ENCODE peak calls at places on chromosomes 1 and 21, in eight cellular contexts. One of them, this sample, is unnamed.

GRCh38 chr1:32200226-32201010 is at the start of gene CCDC28B:
- DNase-seq in EH: peak
- DNase-seq in activated T-cell treated with anti-CD3 and anti-CD28 coated beads, Interleukin-2, amount 50 U/mL, for 72 hours: peak
- DNase-seq in amniotic stem cell: peak
- DNase-seq in small intestine: peak
- DNase-seq in epithelial cell of esophagus: peak
- DNase-seq in NCI-H1930: peak
- DNase-seq in activated naive CD8-positive, alpha-beta T cell treated with anti-CD3 and anti-CD28 coated beads, Interleukin-2, amount 50 U/mL, for 16 hours: no peak
- DNase-seq in this sample: peak

GRCh38 chr1:103949714-103950113 is 200.0 kb downstream of the AMY1C start:
- DNase-seq in small intestine: no peak
- DNase-seq in EH: no peak
- DNase-seq in activated naive CD8-positive, alpha-beta T cell treated with anti-CD3 and anti-CD28 coated beads, Interleukin-2, amount 50 U/mL, for 16 hours: no peak
- DNase-seq in NCI-H1930: no peak
- DNase-seq in epithelial cell of esophagus: no peak
- DNase-seq in amniotic stem cell: no peak
- DNase-seq in activated T-cell treated with anti-CD3 and anti-CD28 coated beads, Interleukin-2, amount 50 U/mL, for 72 hours: no peak
- DNase-seq in this sample: no peak

GRCh38 chr1:226832613-226833012 is 37.8 kb upstream of the PSEN2 start:
- DNase-seq in activated naive CD8-positive, alpha-beta T cell treated with anti-CD3 and anti-CD28 coated beads, Interleukin-2, amount 50 U/mL, for 16 hours: no peak
- DNase-seq in NCI-H1930: no peak
- DNase-seq in small intestine: no peak
- DNase-seq in amniotic stem cell: no peak
- DNase-seq in activated T-cell treated with anti-CD3 and anti-CD28 coated beads, Interleukin-2, amount 50 U/mL, for 72 hours: no peak
- DNase-seq in EH: no peak
- DNase-seq in epithelial cell of esophagus: no peak
- DNase-seq in this sample: no peak

GRCh38 chr21:15192243-15192642 is 127.4 kb upstream of the NRIP1 start:
- DNase-seq in activated T-cell treated with anti-CD3 and anti-CD28 coated beads, Interleukin-2, amount 50 U/mL, for 72 hours: no peak
- DNase-seq in epithelial cell of esophagus: peak
- DNase-seq in small intestine: peak
- DNase-seq in EH: peak
- DNase-seq in amniotic stem cell: no peak
- DNase-seq in activated naive CD8-positive, alpha-beta T cell treated with anti-CD3 and anti-CD28 coated beads, Interleukin-2, amount 50 U/mL, for 16 hours: no peak
- DNase-seq in NCI-H1930: no peak
- DNase-seq in this sample: no peak

GRCh38 chr1:154524881-154525280 is 22.7 kb upstream of the SHE start:
- DNase-seq in small intestine: no peak
- DNase-seq in epithelial cell of esophagus: no peak
- DNase-seq in activated T-cell treated with anti-CD3 and anti-CD28 coated beads, Interleukin-2, amount 50 U/mL, for 72 hours: no peak
- DNase-seq in EH: peak
- DNase-seq in amniotic stem cell: no peak
- DNase-seq in activated naive CD8-positive, alpha-beta T cell treated with anti-CD3 and anti-CD28 coated beads, Interleukin-2, amount 50 U/mL, for 16 hours: no peak
- DNase-seq in NCI-H1930: no peak
- DNase-seq in this sample: no peak

GRCh38 chr21:21232320-21232719 is 234.1 kb downstream of the NCAM2 start:
- DNase-seq in activated T-cell treated with anti-CD3 and anti-CD28 coated beads, Interleukin-2, amount 50 U/mL, for 72 hours: no peak
- DNase-seq in EH: peak
- DNase-seq in epithelial cell of esophagus: peak
- DNase-seq in activated naive CD8-positive, alpha-beta T cell treated with anti-CD3 and anti-CD28 coated beads, Interleukin-2, amount 50 U/mL, for 16 hours: no peak
- DNase-seq in NCI-H1930: no peak
- DNase-seq in small intestine: no peak
- DNase-seq in amniotic stem cell: peak
- DNase-seq in this sample: peak

GRCh38 chr21:27026501-27026900 is 59.6 kb upstream of the ADAMTS5 start:
- DNase-seq in EH: peak
- DNase-seq in epithelial cell of esophagus: no peak
- DNase-seq in activated naive CD8-positive, alpha-beta T cell treated with anti-CD3 and anti-CD28 coated beads, Interleukin-2, amount 50 U/mL, for 16 hours: no peak
- DNase-seq in small intestine: no peak
- DNase-seq in NCI-H1930: no peak
- DNase-seq in amniotic stem cell: no peak
- DNase-seq in activated T-cell treated with anti-CD3 and anti-CD28 coated beads, Interleukin-2, amount 50 U/mL, for 72 hours: no peak
- DNase-seq in this sample: no peak

GRCh38 chr1:236282159-236282716 is 480 bp upstream of the ERO1B start:
- DNase-seq in EH: no peak
- DNase-seq in activated naive CD8-positive, alpha-beta T cell treated with anti-CD3 and anti-CD28 coated beads, Interleukin-2, amount 50 U/mL, for 16 hours: no peak
- DNase-seq in NCI-H1930: no peak
- DNase-seq in small intestine: no peak
- DNase-seq in activated T-cell treated with anti-CD3 and anti-CD28 coated beads, Interleukin-2, amount 50 U/mL, for 72 hours: peak
- DNase-seq in epithelial cell of esophagus: peak
- DNase-seq in amniotic stem cell: no peak
- DNase-seq in this sample: no peak

GRCh38 chr1:175894543-175894942 is 151.1 kb upstream of the TNR start:
- DNase-seq in activated T-cell treated with anti-CD3 and anti-CD28 coated beads, Interleukin-2, amount 50 U/mL, for 72 hours: no peak
- DNase-seq in activated naive CD8-positive, alpha-beta T cell treated with anti-CD3 and anti-CD28 coated beads, Interleukin-2, amount 50 U/mL, for 16 hours: no peak
- DNase-seq in amniotic stem cell: no peak
- DNase-seq in NCI-H1930: no peak
- DNase-seq in epithelial cell of esophagus: no peak
- DNase-seq in small intestine: peak
- DNase-seq in EH: no peak
- DNase-seq in this sample: no peak

GRCh38 chr1:199472025-199472424 is 555.5 kb upstream of the NR5A2 start:
- DNase-seq in amniotic stem cell: no peak
- DNase-seq in epithelial cell of esophagus: no peak
- DNase-seq in EH: peak
- DNase-seq in activated naive CD8-positive, alpha-beta T cell treated with anti-CD3 and anti-CD28 coated beads, Interleukin-2, amount 50 U/mL, for 16 hours: no peak
- DNase-seq in activated T-cell treated with anti-CD3 and anti-CD28 coated beads, Interleukin-2, amount 50 U/mL, for 72 hours: no peak
- DNase-seq in NCI-H1930: no peak
- DNase-seq in small intestine: no peak
- DNase-seq in this sample: no peak

GRCh38 chr1:189432761-189433160 is 1044.9 kb downstream of the BRINP3 start:
- DNase-seq in activated naive CD8-positive, alpha-beta T cell treated with anti-CD3 and anti-CD28 coated beads, Interleukin-2, amount 50 U/mL, for 16 hours: no peak
- DNase-seq in epithelial cell of esophagus: peak
- DNase-seq in NCI-H1930: no peak
- DNase-seq in EH: no peak
- DNase-seq in activated T-cell treated with anti-CD3 and anti-CD28 coated beads, Interleukin-2, amount 50 U/mL, for 72 hours: no peak
- DNase-seq in amniotic stem cell: no peak
- DNase-seq in small intestine: no peak
- DNase-seq in this sample: no peak